ENCODE peak calls at places on chromosome 1, in eight cellular contexts. One of them, this sample, is unnamed.
A peak's percentile ranks its signal among the peaks of the same experiment; 100 is the strongest.

GRCh38 chr1:219119839-219120238 is 53.8 kb upstream of the LYPLAL1 start:
- DNase-seq in HCT116: no peak
- DNase-seq in T follicular helper cell: no peak
- DNase-seq in fibroblast of the conjunctiva: no peak
- DNase-seq in LHCN-M2: no peak
- DNase-seq in coronary artery: no peak
- DNase-seq in CD4-positive, alpha-beta memory T cell: no peak
- DNase-seq in A549: no peak
- DNase-seq in this sample: no peak

GRCh38 chr1:26787381-26787705 is 407 bp upstream of the PIGV start:
- DNase-seq in T follicular helper cell: no peak
- DNase-seq in fibroblast of the conjunctiva: no peak
- DNase-seq in coronary artery: no peak
- DNase-seq in HCT116: no peak
- DNase-seq in CD4-positive, alpha-beta memory T cell: peak; percentile 76
- DNase-seq in LHCN-M2: peak; percentile 49
- DNase-seq in A549: no peak
- DNase-seq in this sample: no peak

GRCh38 chr1:57748696-57749095 is 324.8 kb upstream of the DAB1 start:
- DNase-seq in T follicular helper cell: no peak
- DNase-seq in A549: no peak
- DNase-seq in HCT116: no peak
- DNase-seq in CD4-positive, alpha-beta memory T cell: no peak
- DNase-seq in LHCN-M2: no peak
- DNase-seq in fibroblast of the conjunctiva: no peak
- DNase-seq in coronary artery: no peak
- DNase-seq in this sample: no peak

GRCh38 chr1:115493834-115494233 is 147.9 kb upstream of the VANGL1 start:
- DNase-seq in LHCN-M2: no peak
- DNase-seq in T follicular helper cell: no peak
- DNase-seq in fibroblast of the conjunctiva: no peak
- DNase-seq in CD4-positive, alpha-beta memory T cell: no peak
- DNase-seq in HCT116: no peak
- DNase-seq in A549: no peak
- DNase-seq in coronary artery: no peak
- DNase-seq in this sample: no peak

GRCh38 chr1:216927111-216927510 is 203.9 kb upstream of the ESRRG start:
- DNase-seq in T follicular helper cell: no peak
- DNase-seq in CD4-positive, alpha-beta memory T cell: no peak
- DNase-seq in HCT116: no peak
- DNase-seq in fibroblast of the conjunctiva: no peak
- DNase-seq in coronary artery: no peak
- DNase-seq in LHCN-M2: no peak
- DNase-seq in A549: no peak
- DNase-seq in this sample: no peak

GRCh38 chr1:157819886-157820285 is at the start of gene FCRL1:
- DNase-seq in T follicular helper cell: no peak
- DNase-seq in coronary artery: no peak
- DNase-seq in LHCN-M2: no peak
- DNase-seq in HCT116: no peak
- DNase-seq in CD4-positive, alpha-beta memory T cell: no peak
- DNase-seq in A549: no peak
- DNase-seq in fibroblast of the conjunctiva: no peak
- DNase-seq in this sample: no peak

GRCh38 chr1:10973552-10973951 is 38.9 kb upstream of the TARDBP start:
- DNase-seq in T follicular helper cell: no peak
- DNase-seq in A549: no peak
- DNase-seq in LHCN-M2: peak; percentile 87
- DNase-seq in CD4-positive, alpha-beta memory T cell: no peak
- DNase-seq in fibroblast of the conjunctiva: peak; percentile 20
- DNase-seq in HCT116: no peak
- DNase-seq in coronary artery: no peak
- DNase-seq in this sample: no peak

GRCh38 chr1:239987103-239987745 is 104.5 kb upstream of the FMN2 start:
- DNase-seq in fibroblast of the conjunctiva: peak; percentile 37
- DNase-seq in HCT116: peak; percentile 15
- DNase-seq in A549: no peak
- DNase-seq in LHCN-M2: peak; percentile 49
- DNase-seq in coronary artery: no peak
- DNase-seq in CD4-positive, alpha-beta memory T cell: no peak
- DNase-seq in T follicular helper cell: no peak
- DNase-seq in this sample: peak; percentile 10

GRCh38 chr1:63621698-63622097 is 28.5 kb downstream of the PGM1 start:
- DNase-seq in LHCN-M2: no peak
- DNase-seq in coronary artery: no peak
- DNase-seq in fibroblast of the conjunctiva: no peak
- DNase-seq in CD4-positive, alpha-beta memory T cell: no peak
- DNase-seq in T follicular helper cell: no peak
- DNase-seq in A549: no peak
- DNase-seq in HCT116: no peak
- DNase-seq in this sample: no peak